ENCODE peak calls at places on chromosomes 5 and 9, in seven cellular contexts. One of them, this sample, is unnamed.

GRCh38 chr9:119961774-119962408 is 592.7 kb upstream of the BRINP1 start:
- DNase-seq in GM12878: no peak
- DNase-seq in SK-N-SH: peak
- DNase-seq in HepG2: peak
- DNase-seq in K562: peak
- DNase-seq in H1: peak
- DNase-seq in HCT116: peak
- DNase-seq in this sample: no peak

GRCh38 chr5:54904425-54904824 is 81.0 kb downstream of the ESM1 start:
- DNase-seq in H1: no peak
- DNase-seq in HCT116: no peak
- DNase-seq in HepG2: peak
- DNase-seq in SK-N-SH: no peak
- DNase-seq in K562: no peak
- DNase-seq in GM12878: no peak
- DNase-seq in this sample: peak

GRCh38 chr5:93995126-93995621 is 253.8 kb upstream of the POU5F2 start:
- DNase-seq in GM12878: peak
- DNase-seq in HCT116: no peak
- DNase-seq in SK-N-SH: no peak
- DNase-seq in HepG2: no peak
- DNase-seq in H1: no peak
- DNase-seq in K562: no peak
- DNase-seq in this sample: no peak

GRCh38 chr5:102733534-102733933 is 21.6 kb upstream of the PAM start:
- DNase-seq in H1: no peak
- DNase-seq in HepG2: no peak
- DNase-seq in HCT116: no peak
- DNase-seq in SK-N-SH: no peak
- DNase-seq in K562: no peak
- DNase-seq in GM12878: no peak
- DNase-seq in this sample: no peak

GRCh38 chr5:58849995-58850667 is 267.3 kb downstream of the RAB3C start:
- DNase-seq in GM12878: no peak
- DNase-seq in SK-N-SH: peak
- DNase-seq in H1: no peak
- DNase-seq in HCT116: peak
- DNase-seq in HepG2: peak
- DNase-seq in K562: no peak
- DNase-seq in this sample: peak

GRCh38 chr5:130099001-130099400 is 194.7 kb downstream of the CHSY3 start:
- DNase-seq in HCT116: no peak
- DNase-seq in K562: no peak
- DNase-seq in H1: no peak
- DNase-seq in HepG2: no peak
- DNase-seq in GM12878: no peak
- DNase-seq in SK-N-SH: no peak
- DNase-seq in this sample: no peak

GRCh38 chr9:250039-250438 is 35.4 kb downstream of the DOCK8 start:
- DNase-seq in K562: no peak
- DNase-seq in SK-N-SH: no peak
- DNase-seq in H1: no peak
- DNase-seq in HCT116: no peak
- DNase-seq in GM12878: no peak
- DNase-seq in HepG2: no peak
- DNase-seq in this sample: no peak

GRCh38 chr5:137264573-137264972 is 234.6 kb downstream of the SPOCK1 start:
- DNase-seq in H1: no peak
- DNase-seq in SK-N-SH: no peak
- DNase-seq in GM12878: no peak
- DNase-seq in HCT116: no peak
- DNase-seq in HepG2: no peak
- DNase-seq in K562: no peak
- DNase-seq in this sample: no peak

GRCh38 chr5:134005415-134006118 is 792 bp upstream of the VDAC1 start:
- DNase-seq in HepG2: no peak
- DNase-seq in H1: no peak
- DNase-seq in K562: peak
- DNase-seq in SK-N-SH: peak
- DNase-seq in GM12878: no peak
- DNase-seq in HCT116: no peak
- DNase-seq in this sample: no peak

GRCh38 chr9:1458503-1458902 is 408.3 kb downstream of the DMRT2 start:
- DNase-seq in GM12878: no peak
- DNase-seq in K562: no peak
- DNase-seq in SK-N-SH: no peak
- DNase-seq in H1: no peak
- DNase-seq in HepG2: no peak
- DNase-seq in HCT116: peak
- DNase-seq in this sample: peak

GRCh38 chr9:98365227-98365669 is 109.8 kb upstream of the TBC1D2 start:
- DNase-seq in H1: no peak
- DNase-seq in K562: peak
- DNase-seq in HCT116: peak
- DNase-seq in HepG2: peak
- DNase-seq in SK-N-SH: no peak
- DNase-seq in GM12878: no peak
- DNase-seq in this sample: no peak

GRCh38 chr5:132671000-132671399 is 2.8 kb upstream of the IL4 start:
- DNase-seq in HepG2: no peak
- DNase-seq in SK-N-SH: no peak
- DNase-seq in GM12878: no peak
- DNase-seq in H1: no peak
- DNase-seq in K562: no peak
- DNase-seq in HCT116: no peak
- DNase-seq in this sample: no peak

GRCh38 chr5:133606835-133607234 is 5.5 kb downstream of the FSTL4 start:
- DNase-seq in HCT116: no peak
- DNase-seq in HepG2: no peak
- DNase-seq in H1: no peak
- DNase-seq in GM12878: no peak
- DNase-seq in SK-N-SH: peak
- DNase-seq in K562: no peak
- DNase-seq in this sample: no peak

GRCh38 chr5:82417776-82418607 is 139.8 kb upstream of the RPS23 start:
- DNase-seq in K562: no peak
- DNase-seq in GM12878: no peak
- DNase-seq in H1: no peak
- DNase-seq in HCT116: no peak
- DNase-seq in HepG2: no peak
- DNase-seq in SK-N-SH: no peak
- DNase-seq in this sample: peak

GRCh38 chr5:2187687-2188086 is 305.0 kb upstream of the IRX4 start:
- DNase-seq in K562: no peak
- DNase-seq in SK-N-SH: no peak
- DNase-seq in HCT116: no peak
- DNase-seq in H1: no peak
- DNase-seq in HepG2: no peak
- DNase-seq in GM12878: no peak
- DNase-seq in this sample: no peak

GRCh38 chr5:58122993-58123392 is 336.9 kb downstream of the PLK2 start:
- DNase-seq in SK-N-SH: no peak
- DNase-seq in HepG2: no peak
- DNase-seq in H1: no peak
- DNase-seq in HCT116: no peak
- DNase-seq in GM12878: no peak
- DNase-seq in K562: no peak
- DNase-seq in this sample: no peak

GRCh38 chr5:93644760-93645159 is 61.7 kb downstream of the NR2F1 start:
- DNase-seq in H1: no peak
- DNase-seq in GM12878: no peak
- DNase-seq in SK-N-SH: no peak
- DNase-seq in HepG2: no peak
- DNase-seq in HCT116: no peak
- DNase-seq in K562: no peak
- DNase-seq in this sample: no peak

GRCh38 chr5:103582364-103582763 is 19.8 kb upstream of the NUDT12 start:
- DNase-seq in SK-N-SH: peak
- DNase-seq in GM12878: peak
- DNase-seq in HCT116: peak
- DNase-seq in K562: peak
- DNase-seq in H1: no peak
- DNase-seq in HepG2: peak
- DNase-seq in this sample: peak

GRCh38 chr9:88952086-88952615 is 39.1 kb upstream of the S1PR3 start:
- DNase-seq in HepG2: no peak
- DNase-seq in HCT116: no peak
- DNase-seq in K562: no peak
- DNase-seq in H1: no peak
- DNase-seq in SK-N-SH: no peak
- DNase-seq in GM12878: no peak
- DNase-seq in this sample: no peak

GRCh38 chr5:170483701-170484458 is 19.9 kb upstream of the KCNIP1 start:
- DNase-seq in K562: no peak
- DNase-seq in H1: no peak
- DNase-seq in SK-N-SH: no peak
- DNase-seq in HepG2: no peak
- DNase-seq in HCT116: no peak
- DNase-seq in GM12878: no peak
- DNase-seq in this sample: no peak

GRCh38 chr9:19028835-19029451 is 4.1 kb downstream of the SAXO1 start:
- DNase-seq in HCT116: peak
- DNase-seq in K562: peak
- DNase-seq in HepG2: peak
- DNase-seq in SK-N-SH: peak
- DNase-seq in H1: no peak
- DNase-seq in GM12878: no peak
- DNase-seq in this sample: peak

GRCh38 chr5:80711938-80712337 is 57.2 kb upstream of the DHFR start:
- DNase-seq in H1: no peak
- DNase-seq in HepG2: peak
- DNase-seq in GM12878: no peak
- DNase-seq in HCT116: peak
- DNase-seq in SK-N-SH: peak
- DNase-seq in K562: no peak
- DNase-seq in this sample: peak

GRCh38 chr9:70587143-70587710 is 172.8 kb upstream of the KLF9 start:
- DNase-seq in HCT116: no peak
- DNase-seq in H1: no peak
- DNase-seq in K562: no peak
- DNase-seq in SK-N-SH: no peak
- DNase-seq in HepG2: no peak
- DNase-seq in GM12878: no peak
- DNase-seq in this sample: no peak

GRCh38 chr5:13698882-13699281 is 245.6 kb downstream of the DNAH5 start:
- DNase-seq in H1: no peak
- DNase-seq in HepG2: no peak
- DNase-seq in SK-N-SH: no peak
- DNase-seq in HCT116: no peak
- DNase-seq in K562: no peak
- DNase-seq in GM12878: no peak
- DNase-seq in this sample: no peak

GRCh38 chr5:179243333-179243732 is 101.9 kb downstream of the ADAMTS2 start:
- DNase-seq in H1: no peak
- DNase-seq in HCT116: no peak
- DNase-seq in K562: no peak
- DNase-seq in GM12878: no peak
- DNase-seq in SK-N-SH: peak
- DNase-seq in HepG2: no peak
- DNase-seq in this sample: no peak

DNA sequence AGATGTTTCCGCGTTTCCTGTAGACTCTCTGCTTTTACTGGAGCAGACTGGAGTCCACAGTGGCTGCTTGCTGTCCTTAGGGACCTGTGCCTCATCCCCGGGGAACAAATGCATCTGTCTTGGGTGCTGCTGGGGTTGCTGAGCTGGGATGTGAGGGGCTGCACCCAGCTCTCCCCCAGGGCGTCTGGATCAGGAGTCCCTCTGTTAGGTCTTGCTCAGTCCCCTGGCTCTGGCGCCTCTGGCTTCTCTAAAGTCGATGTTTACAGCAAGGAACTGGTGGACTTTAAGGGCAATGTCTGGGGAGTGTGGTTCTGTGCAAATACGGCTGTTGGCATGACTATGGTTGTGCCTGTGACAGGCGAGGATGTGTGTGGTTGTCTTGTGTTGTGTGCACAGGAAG is 91.4 kb downstream of the CACNA1B start:
- DNase-seq in K562: no peak
- DNase-seq in H1: no peak
- DNase-seq in HepG2: no peak
- DNase-seq in HCT116: no peak
- DNase-seq in SK-N-SH: peak
- DNase-seq in GM12878: no peak
- DNase-seq in this sample: no peak
- TF ChIP-seq JUND in K562: no peak
- TF ChIP-seq JUND in H1: no peak
- TF ChIP-seq JUND in HepG2: no peak
- TF ChIP-seq JUND in HCT116: no peak
- TF ChIP-seq JUND in SK-N-SH: no peak
- TF ChIP-seq JUND in GM12878: no peak
- TF ChIP-seq JUND in this sample: no peak

GRCh38 chr5:172744106-172745104 is 26.6 kb downstream of the DUSP1 start:
- DNase-seq in HCT116: no peak
- DNase-seq in H1: no peak
- DNase-seq in K562: no peak
- DNase-seq in HepG2: no peak
- DNase-seq in GM12878: no peak
- DNase-seq in SK-N-SH: no peak
- DNase-seq in this sample: no peak

GRCh38 chr5:172739385-172739784 is 31.6 kb downstream of the DUSP1 start:
- DNase-seq in HCT116: no peak
- DNase-seq in SK-N-SH: no peak
- DNase-seq in H1: no peak
- DNase-seq in K562: no peak
- DNase-seq in GM12878: no peak
- DNase-seq in HepG2: no peak
- DNase-seq in this sample: no peak

GRCh38 chr5:172743112-172743959 is 27.7 kb downstream of the DUSP1 start:
- DNase-seq in SK-N-SH: no peak
- DNase-seq in H1: no peak
- DNase-seq in GM12878: no peak
- DNase-seq in HepG2: no peak
- DNase-seq in K562: no peak
- DNase-seq in HCT116: no peak
- DNase-seq in this sample: no peak

GRCh38 chr5:172741206-172741582 is 29.8 kb downstream of the DUSP1 start:
- DNase-seq in GM12878: no peak
- DNase-seq in K562: no peak
- DNase-seq in SK-N-SH: no peak
- DNase-seq in HepG2: no peak
- DNase-seq in H1: no peak
- DNase-seq in HCT116: no peak
- DNase-seq in this sample: no peak

GRCh38 chr5:172740483-172741205 is 30.4 kb downstream of the DUSP1 start:
- DNase-seq in HepG2: no peak
- DNase-seq in K562: no peak
- DNase-seq in GM12878: no peak
- DNase-seq in H1: no peak
- DNase-seq in HCT116: no peak
- DNase-seq in SK-N-SH: no peak
- DNase-seq in this sample: no peak
- TF ChIP-seq JUND in HepG2: no peak
- TF ChIP-seq JUND in K562: no peak
- TF ChIP-seq JUND in GM12878: no peak
- TF ChIP-seq JUND in H1: no peak
- TF ChIP-seq JUND in HCT116: no peak
- TF ChIP-seq JUND in SK-N-SH: peak
- TF ChIP-seq JUND in this sample: no peak

GRCh38 chr9:113361304-113362018 is 12.1 kb downstream of the BSPRY start:
- DNase-seq in GM12878: no peak
- DNase-seq in SK-N-SH: no peak
- DNase-seq in K562: no peak
- DNase-seq in HepG2: no peak
- DNase-seq in HCT116: no peak
- DNase-seq in H1: no peak
- DNase-seq in this sample: no peak
- TF ChIP-seq JUND in GM12878: no peak
- TF ChIP-seq JUND in SK-N-SH: no peak
- TF ChIP-seq JUND in K562: peak
- TF ChIP-seq JUND in HepG2: no peak
- TF ChIP-seq JUND in HCT116: no peak
- TF ChIP-seq JUND in H1: no peak
- TF ChIP-seq JUND in this sample: no peak

GRCh38 chr9:128169925-128170324 is 9.9 kb downstream of the BBLN start:
- DNase-seq in HepG2: no peak
- DNase-seq in HCT116: no peak
- DNase-seq in SK-N-SH: no peak
- DNase-seq in GM12878: no peak
- DNase-seq in K562: no peak
- DNase-seq in H1: no peak
- DNase-seq in this sample: no peak
- TF ChIP-seq JUND in HepG2: no peak
- TF ChIP-seq JUND in HCT116: no peak
- TF ChIP-seq JUND in SK-N-SH: no peak
- TF ChIP-seq JUND in GM12878: no peak
- TF ChIP-seq JUND in K562: no peak
- TF ChIP-seq JUND in H1: no peak
- TF ChIP-seq JUND in this sample: no peak

This sample was measured in T47D.